ENCODE peak calls at places on chromosomes 16 and 17, in four cellular contexts. A is MM.1S, V is thyroid gland, M is K562. N is an unnamed sample.

GRCh38 chr17:75273968-75274708 is 3.1 kb upstream of the MIF4GD start:
- DNase-seq in A (no peak), V (no peak), M (no peak), N (no peak)

GRCh38 chr16:70699696-70700095 is 13.8 kb upstream of the MTSS2 start:
- DNase-seq in A (no peak), V (no peak), M (no peak), N (no peak)

GRCh38 chr17:75896360-75897075 is at the start of gene TRIM65:
- DNase-seq in A (peak), V (peak), M (peak), N (peak)

GRCh38 chr17:44518032-44518431 is 14.8 kb upstream of the GPATCH8 start:
- DNase-seq in A (no peak), V (no peak), M (no peak), N (no peak)

GRCh38 chr17:31492880-31493655 is 101.6 kb downstream of the RAB11FIP4 start:
- DNase-seq in A (no peak), V (no peak), M (peak), N (peak)

GRCh38 chr17:39687546-39688474 is at the start of gene PGAP3:
- DNase-seq in A (peak), V (peak), M (peak), N (peak)

GRCh38 chr17:61399131-61400057 is at the start of gene TBX2:
- DNase-seq in A (peak), V (peak), M (no peak), N (no peak)

GRCh38 chr17:58710948-58711552 is 18.6 kb downstream of the RAD51C start:
- DNase-seq in A (peak), V (peak), M (peak), N (peak)

GRCh38 chr16:48128769-48129168 is 27.0 kb downstream of the ABCC12 start:
- DNase-seq in A (no peak), V (no peak), M (no peak), N (no peak)

GRCh38 chr17:75124041-75124818 is 7.3 kb downstream of the NT5C start:
- DNase-seq in A (no peak), V (no peak), M (peak), N (no peak)

GRCh38 chr17:37818689-37819088 is 73.8 kb upstream of the HNF1B start:
- DNase-seq in A (peak), V (peak), M (no peak), N (no peak)

GRCh38 chr16:96935-97381 is 18.9 kb downstream of the MPG start:
- DNase-seq in A (peak), V (peak), M (peak), N (no peak)

GRCh38 chr17:60174035-60174434 is 24.3 kb downstream of the CA4 start:
- DNase-seq in A (no peak), V (no peak), M (no peak), N (no peak)

GRCh38 chr16:84086996-84087395 is 29.7 kb downstream of the MBTPS1 start:
- DNase-seq in A (no peak), V (no peak), M (no peak), N (no peak)

GRCh38 chr17:68709995-68710780 is 109.0 kb upstream of the FAM20A start:
- DNase-seq in A (no peak), V (no peak), M (no peak), N (no peak)

GRCh38 chr16:1768061-1768766 is 3.1 kb downstream of the NME3 start:
- DNase-seq in A (no peak), V (no peak), M (no peak), N (no peak)
- H3K4me3 ChIP-seq in A (no peak), V (no peak), M (no peak), N (no peak)

GRCh38 chr16:88507231-88507743 is 54.2 kb downstream of the ZFPM1 start:
- DNase-seq in A (no peak), V (no peak), M (no peak), N (no peak)

GRCh38 chr16:88503771-88504488 is 50.9 kb downstream of the ZFPM1 start:
- DNase-seq in A (no peak), V (no peak), M (no peak), N (no peak)

GRCh38 chr16:88504489-88505404 is 51.7 kb downstream of the ZFPM1 start:
- DNase-seq in A (no peak), V (no peak), M (no peak), N (no peak)

GRCh38 chr16:88506723-88507122 is 53.6 kb downstream of the ZFPM1 start:
- DNase-seq in A (no peak), V (no peak), M (no peak), N (no peak)

DNA sequence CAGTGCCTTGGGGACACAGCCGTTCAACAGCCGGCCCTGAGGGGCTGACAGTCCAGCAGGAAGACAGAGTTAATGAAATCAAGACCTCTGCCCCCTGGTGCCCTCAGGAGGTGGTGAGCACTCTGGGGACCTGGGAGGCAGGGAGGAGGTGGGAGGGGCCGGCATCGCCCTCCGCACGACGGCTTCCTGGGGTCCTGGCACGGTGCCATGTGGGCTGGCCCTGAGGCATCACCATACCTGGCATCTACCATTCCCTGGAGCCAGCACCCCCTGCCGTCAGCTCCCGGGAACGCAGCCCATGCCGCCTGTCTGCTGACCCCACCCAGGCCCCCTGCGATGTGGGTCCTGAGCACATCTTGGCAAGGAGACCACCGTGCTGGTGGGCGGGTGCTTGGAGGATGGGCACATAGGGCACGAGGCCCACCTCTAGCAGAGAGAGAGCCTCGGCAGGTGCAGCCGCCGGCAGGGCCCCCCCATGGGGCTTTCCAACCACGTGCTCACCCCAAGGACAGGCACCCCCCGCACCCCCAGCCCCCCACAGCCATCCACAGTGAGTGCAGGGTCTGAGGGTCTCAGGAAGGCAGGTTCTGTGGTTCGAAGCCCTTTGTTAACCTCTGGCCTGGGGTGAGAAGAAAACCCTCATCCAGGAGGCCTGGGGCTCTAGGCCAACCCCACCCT is 52.5 kb downstream of the ZFPM1 start:
- DNase-seq in A (no peak), V (peak), M (no peak), N (no peak)
- TF ChIP-seq CTCF in A (peak), V (peak), M (peak), N (peak)

DNA sequence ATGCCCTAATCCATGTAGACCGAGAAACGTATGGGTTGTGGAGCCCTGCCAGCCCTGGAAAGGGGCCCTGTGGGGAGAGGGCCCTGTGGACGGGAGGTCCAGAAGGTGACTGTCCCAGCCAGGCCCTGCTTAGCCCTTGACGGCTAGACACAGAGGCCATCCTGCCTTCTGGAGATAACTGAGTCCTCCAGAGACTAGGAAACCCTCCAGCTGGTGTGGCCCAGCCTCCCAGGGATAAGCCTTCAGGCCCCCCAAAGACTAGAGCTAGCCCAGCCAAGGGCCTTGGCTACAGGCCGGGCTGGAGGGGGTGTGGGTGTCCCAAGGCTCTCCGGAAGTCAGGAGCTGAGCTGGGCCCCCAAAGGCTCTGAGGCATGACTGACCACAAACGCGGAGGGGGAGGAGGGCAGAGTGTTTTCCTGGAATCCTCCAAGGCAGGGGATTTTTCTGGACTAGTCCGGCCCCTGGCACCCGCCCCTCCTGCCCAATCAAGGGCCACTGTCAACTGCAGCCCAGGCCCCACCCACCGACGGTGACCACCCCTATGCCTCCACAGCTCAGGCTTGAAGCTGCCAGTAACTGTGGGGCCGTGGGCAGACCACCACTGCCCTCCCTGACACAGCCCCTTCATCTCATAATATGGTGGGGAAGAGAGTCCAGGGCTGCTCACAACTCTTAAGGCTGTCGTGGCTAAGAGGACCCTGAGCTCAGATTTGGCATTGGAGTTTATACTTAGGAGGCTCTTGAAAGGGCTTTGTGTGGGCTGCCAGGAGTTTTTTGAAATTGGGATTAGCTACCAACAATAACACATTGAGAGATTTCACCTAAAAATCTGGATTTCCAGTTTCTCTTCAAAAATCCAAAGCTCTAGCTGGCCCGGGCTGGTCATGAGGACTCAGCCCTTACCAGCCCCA is 823 bp upstream of the VASN start:
- DNase-seq in A (no peak), V (peak), M (peak), N (no peak)
- H3K4me3 ChIP-seq in A (no peak), V (no peak), M (peak), N (no peak)

GRCh38 chr17:16922386-16923096 is 49.4 kb downstream of the TNFRSF13B start:
- DNase-seq in A (peak), V (no peak), M (no peak), N (no peak)
- TF ChIP-seq CTCF in A (peak), V (no peak), M (no peak), N (peak)

GRCh38 chr17:73399056-73399455 is 87.3 kb upstream of the CDC42EP4 start:
- DNase-seq in A (no peak), V (no peak), M (no peak), N (no peak)

GRCh38 chr17:73404246-73404645 is 92.4 kb upstream of the CDC42EP4 start:
- DNase-seq in A (no peak), V (no peak), M (no peak), N (no peak)

GRCh38 chr17:73400915-73401545 is 89.2 kb upstream of the CDC42EP4 start:
- DNase-seq in A (no peak), V (no peak), M (no peak), N (no peak)

GRCh38 chr17:73402466-73402865 is 90.7 kb upstream of the CDC42EP4 start:
- DNase-seq in A (no peak), V (no peak), M (no peak), N (no peak)

DNA sequence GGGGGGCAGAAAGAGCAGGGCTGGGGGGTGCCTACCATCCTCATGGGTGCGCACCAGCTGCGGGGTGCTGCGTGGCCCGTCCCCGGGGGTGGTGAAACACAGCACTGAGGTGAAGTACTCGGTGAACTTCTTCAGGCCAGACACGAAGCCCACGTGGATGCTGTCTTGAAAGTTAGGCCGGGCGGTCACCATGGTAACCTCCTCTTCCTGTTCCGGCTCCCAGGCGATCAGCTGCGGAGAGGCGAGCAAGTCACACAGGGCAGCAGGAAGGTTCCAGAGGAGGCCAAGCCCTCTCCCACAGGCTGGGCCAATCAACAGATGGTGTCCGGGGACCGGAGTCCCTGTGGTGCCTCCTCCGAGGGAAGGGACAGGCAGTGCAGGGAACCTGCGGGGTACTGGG is 90.1 kb upstream of the CDC42EP4 start:
- DNase-seq in A (peak), V (no peak), M (peak), N (peak)
- H3K4me3 ChIP-seq in A (no peak), V (no peak), M (no peak), N (no peak)